ENCODE peak calls at places on chromosomes 6 and 20, in seven cellular contexts. J is neuronal stem cell, Y is IMR-90, O is H1, V is mesendoderm, P is mesenchymal stem cell, D is trophoblast cell. W is an unnamed sample.
A peak's percentile ranks its signal among the peaks of the same experiment; 100 is the strongest.

GRCh38 chr6:133359256-133359655 is 118.1 kb downstream of the EYA4 start:
- DNase-seq in J (no peak), Y (peak; percentile 18), O (no peak), V (no peak), P (peak; percentile 24), D (no peak), W (no peak)

GRCh38 chr20:64112691-64113443 is 5.5 kb upstream of the NPBWR2 start:
- DNase-seq in J (no peak), Y (no peak), O (peak; percentile 43), V (no peak), P (no peak), D (no peak), W (no peak)

GRCh38 chr6:140082867-140083297 is 708.4 kb upstream of the CITED2 start:
- DNase-seq in J (no peak), Y (peak; percentile 60), O (no peak), V (no peak), P (peak; percentile 58), D (no peak), W (no peak)

GRCh38 chr20:33370296-33370695 is 31.0 kb downstream of the CDK5RAP1 start:
- DNase-seq in J (no peak), Y (no peak), O (no peak), V (no peak), P (no peak), D (no peak), W (no peak)

GRCh38 chr6:39302669-39303424 is 11.4 kb downstream of the KCNK17 start:
- DNase-seq in J (peak; percentile 75), Y (peak; percentile 47), O (peak; percentile 97), V (peak; percentile 88), P (peak; percentile 67), D (peak; percentile 68), W (peak; percentile 91)

GRCh38 chr6:114000066-114000465 is 29.1 kb upstream of the HDAC2 start:
- DNase-seq in J (no peak), Y (peak; percentile 82), O (no peak), V (no peak), P (no peak), D (no peak), W (no peak)

GRCh38 chr6:56756219-56756789 is 113.6 kb upstream of the DST start:
- DNase-seq in J (no peak), Y (no peak), O (no peak), V (no peak), P (peak; percentile 52), D (no peak), W (no peak)

GRCh38 chr6:118894425-118895240 is 681 bp downstream of the ASF1A start:
- DNase-seq in J (peak; percentile 51), Y (peak; percentile 66), O (peak; percentile 74), V (peak; percentile 65), P (peak; percentile 76), D (peak; percentile 51), W (peak; percentile 48)

GRCh38 chr6:25329982-25330381 is 50.8 kb downstream of the CARMIL1 start:
- DNase-seq in J (no peak), Y (no peak), O (no peak), V (no peak), P (no peak), D (no peak), W (no peak)

GRCh38 chr6:27129917-27130316 is 117.6 kb upstream of the PRSS16 start:
- DNase-seq in J (no peak), Y (no peak), O (no peak), V (no peak), P (no peak), D (no peak), W (no peak)

GRCh38 chr6:121780325-121781313 is 345.2 kb downstream of the GJA1 start:
- DNase-seq in J (no peak), Y (peak; percentile 92), O (no peak), V (peak; percentile 47), P (no peak), D (no peak), W (no peak)

GRCh38 chr20:60599381-60599780 is 641.2 kb downstream of the CDH26 start:
- DNase-seq in J (no peak), Y (no peak), O (no peak), V (no peak), P (no peak), D (no peak), W (no peak)

GRCh38 chr6:32580593-32580992 is 9.1 kb downstream of the HLA-DRB1 start:
- DNase-seq in J (no peak), Y (no peak), O (no peak), V (no peak), P (no peak), D (no peak), W (no peak)

GRCh38 chr20:2693286-2693995 is 861 bp downstream of the EBF4 start:
- DNase-seq in J (no peak), Y (no peak), O (peak; percentile 67), V (peak; percentile 40), P (peak; percentile 30), D (peak; percentile 5), W (peak; percentile 50)

GRCh38 chr6:169536446-169537170 is 165.2 kb downstream of the WDR27 start:
- DNase-seq in J (no peak), Y (peak; percentile 93), O (no peak), V (no peak), P (peak; percentile 52), D (no peak), W (no peak)

GRCh38 chr20:57388953-57389694 is 2.1 kb upstream of the RBM38 start:
- DNase-seq in J (peak; percentile 52), Y (peak; percentile 15), O (peak; percentile 81), V (peak; percentile 80), P (peak; percentile 58), D (peak; percentile 65), W (peak; percentile 80)

GRCh38 chr6:20028143-20028542 is 184.1 kb downstream of the MBOAT1 start:
- DNase-seq in J (no peak), Y (no peak), O (no peak), V (peak; percentile 3), P (no peak), D (no peak), W (peak; percentile 68)

GRCh38 chr20:33240923-33241322 is 5.1 kb downstream of the BPIFA1 start:
- DNase-seq in J (no peak), Y (no peak), O (no peak), V (no peak), P (no peak), D (no peak), W (no peak)

GRCh38 chr6:132130530-132131298 is 179.5 kb upstream of the CCN2 start:
- DNase-seq in J (no peak), Y (peak; percentile 68), O (no peak), V (no peak), P (peak; percentile 66), D (no peak), W (no peak)

GRCh38 chr6:160477901-160478300 is 129.7 kb downstream of the SLC22A3 start:
- DNase-seq in J (no peak), Y (no peak), O (no peak), V (no peak), P (no peak), D (no peak), W (no peak)

GRCh38 chr20:22449115-22449973 is 135.0 kb downstream of the FOXA2 start:
- DNase-seq in J (no peak), Y (no peak), O (no peak), V (no peak), P (no peak), D (no peak), W (no peak)

GRCh38 chr6:5866547-5867051 is 140.1 kb downstream of the NRN1 start:
- DNase-seq in J (no peak), Y (peak; percentile 41), O (no peak), V (no peak), P (peak; percentile 57), D (no peak), W (no peak)

GRCh38 chr6:136226027-136226673 is 24.0 kb downstream of the MTFR2 start:
- DNase-seq in J (peak; percentile 42), Y (peak; percentile 67), O (peak; percentile 72), V (peak; percentile 45), P (peak; percentile 70), D (peak; percentile 31), W (peak; percentile 36)

DNA sequence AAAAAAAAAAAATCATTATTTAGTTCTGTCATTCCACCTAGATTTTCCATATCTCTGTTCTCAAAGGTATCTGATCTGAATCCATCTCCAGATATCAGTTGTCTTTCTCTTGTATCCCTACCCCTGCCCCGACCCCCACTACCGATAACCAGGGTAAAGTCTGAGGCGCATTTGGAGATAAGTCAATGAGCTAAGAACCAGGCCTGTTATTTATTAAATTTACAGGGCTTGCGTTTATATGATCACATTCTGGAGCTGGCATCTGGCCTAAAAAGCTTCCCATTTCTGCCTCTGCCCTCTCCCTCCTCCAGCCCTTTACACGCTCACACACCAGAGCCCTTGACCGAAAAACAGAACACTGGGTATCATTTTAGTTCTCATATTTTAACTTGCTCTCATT is 144.7 kb downstream of the ALDH8A1 start:
- DNase-seq in J (no peak), Y (no peak), O (no peak), V (no peak), P (no peak), D (no peak), W (no peak)
- H2BK120ac ChIP-seq in J (no peak overlapping the region), Y (no peak overlapping the region), O (no peak overlapping the region), V (no peak overlapping the region), P (no peak overlapping the region), D (no peak overlapping the region), W (no peak overlapping the region)

DNA sequence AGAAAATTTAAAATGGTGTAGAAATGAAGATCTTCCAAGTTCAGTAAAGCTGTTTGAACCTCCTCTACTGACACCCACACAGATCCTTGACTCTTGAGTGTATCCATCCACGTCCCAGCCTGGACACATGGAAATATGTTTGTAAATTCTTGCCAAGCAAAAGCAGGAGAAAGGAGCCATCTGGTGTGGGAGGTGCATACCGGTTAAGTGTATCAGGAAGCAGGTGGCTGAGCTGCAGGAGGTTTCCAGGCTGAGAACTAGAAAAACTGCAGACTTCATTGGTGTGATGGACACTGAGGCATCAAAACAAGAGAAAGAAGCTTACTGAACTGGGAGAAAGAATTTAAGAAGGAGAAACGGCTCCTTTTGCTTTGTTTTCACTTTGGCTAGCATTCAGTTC is 229.9 kb upstream of the GRIK2 start:
- DNase-seq in J (no peak), Y (no peak), O (no peak), V (no peak), P (no peak), D (no peak), W (no peak)
- H3K4ac ChIP-seq in J (no peak overlapping the region), Y (no peak overlapping the region), O (no peak overlapping the region), V (no peak overlapping the region), P (no peak overlapping the region), D (no peak overlapping the region), W (no peak overlapping the region)

GRCh38 chr6:161547617-161548016 is 273.8 kb upstream of the AGPAT4 start:
- DNase-seq in J (no peak), Y (no peak), O (no peak), V (peak; percentile 72), P (no peak), D (no peak), W (no peak)
- H2BK120ac ChIP-seq in J (no peak overlapping the region), Y (no peak overlapping the region), O (no peak overlapping the region), V (no peak overlapping the region), P (no peak overlapping the region), D (no peak overlapping the region), W (no peak overlapping the region)

GRCh38 chr6:18543061-18543460 is 155.9 kb downstream of the RNF144B start:
- DNase-seq in J (no peak), Y (no peak), O (no peak), V (no peak), P (no peak), D (no peak), W (no peak)
- H3K4ac ChIP-seq in J (no peak overlapping the region), Y (no peak overlapping the region), O (no peak overlapping the region), V (no peak overlapping the region), P (no peak overlapping the region), D (no peak overlapping the region), W (no peak overlapping the region)

W was measured in H9.